ENCODE peak calls at places on chromosomes 12 and 14, in four cellular contexts. P, S, D and Z are unnamed samples.

GRCh38 chr14:99124482-99125104 is 147.4 kb downstream of the BCL11B start:
- DNase-seq in P (no peak), S (no peak), D (peak), Z (no peak)

GRCh38 chr12:83945871-83946270 is 966.7 kb downstream of the SLC6A15 start:
- DNase-seq in P (no peak), S (peak), D (no peak), Z (peak)

GRCh38 chr14:35078082-35078481 is 32.0 kb downstream of the FAM177A1 start:
- DNase-seq in P (no peak), S (no peak), D (no peak), Z (no peak)

GRCh38 chr14:106605548-106606448 is 1079.4 kb downstream of the TMEM121 start:
- DNase-seq in P (no peak), S (no peak), D (no peak), Z (no peak)

GRCh38 chr12:106106129-106106566 is 32.6 kb downstream of the NUAK1 start:
- DNase-seq in P (no peak), S (no peak), D (no peak), Z (no peak)

GRCh38 chr14:101774814-101775213 is 13.3 kb downstream of the PPP2R5C start:
- DNase-seq in P (no peak), S (no peak), D (no peak), Z (no peak)

GRCh38 chr14:85273099-85273677 is 256.8 kb upstream of the FLRT2 start:
- DNase-seq in P (no peak), S (no peak), D (no peak), Z (peak)

GRCh38 chr12:58481811-58482210 is 438.5 kb downstream of the LRIG3 start:
- DNase-seq in P (no peak), S (no peak), D (no peak), Z (no peak)

GRCh38 chr12:80632835-80633234 is 74.6 kb upstream of the MYF6 start:
- DNase-seq in P (no peak), S (peak), D (no peak), Z (no peak)

GRCh38 chr14:23910876-23911210 is 42.7 kb upstream of the DHRS4 start:
- DNase-seq in P (no peak), S (no peak), D (no peak), Z (no peak)

GRCh38 chr14:23915559-23915958 is 38.0 kb upstream of the DHRS4 start:
- DNase-seq in P (no peak), S (no peak), D (no peak), Z (no peak)

GRCh38 chr14:23916038-23916437 is 37.5 kb upstream of the DHRS4 start:
- DNase-seq in P (no peak), S (no peak), D (no peak), Z (no peak)

DNA sequence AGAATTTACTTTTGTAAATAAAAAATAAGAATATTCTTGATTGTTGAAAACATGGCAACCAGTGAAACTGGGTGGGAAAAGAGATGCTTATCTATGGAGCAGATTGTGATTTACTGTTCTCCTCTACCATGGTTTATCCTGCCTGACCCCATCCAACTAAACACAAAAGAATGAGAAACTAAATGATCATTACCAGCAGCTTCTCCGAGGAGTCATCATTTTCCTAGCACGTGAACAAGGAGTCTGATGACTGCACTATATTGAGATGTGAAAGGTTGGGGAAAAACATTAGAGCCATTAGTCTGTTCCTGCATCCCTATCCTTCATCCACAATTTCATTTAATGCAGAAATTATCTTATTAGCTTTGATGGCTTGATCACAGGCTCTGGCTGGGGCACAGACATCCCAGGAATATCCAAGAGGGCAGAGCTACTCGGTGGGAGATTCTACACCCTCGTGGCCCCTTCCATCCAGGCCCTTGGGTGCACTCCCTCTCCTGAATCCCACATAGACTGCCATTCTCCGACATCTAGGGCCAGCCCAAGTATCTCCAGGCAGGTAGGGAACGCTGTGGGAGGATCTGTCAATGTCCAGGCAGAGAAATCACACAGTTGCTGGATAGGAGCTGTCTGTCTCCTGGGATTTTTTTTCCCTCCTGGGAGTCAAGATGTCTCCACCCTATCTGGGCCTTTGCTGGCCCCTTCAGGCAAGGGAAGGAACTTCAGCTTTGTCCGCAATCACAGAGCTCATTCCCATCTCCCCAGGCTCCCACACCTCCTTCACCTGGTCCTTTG is 43.3 kb upstream of the DHRS4 start:
- DNase-seq in P (no peak), S (peak), D (no peak), Z (peak)
- TF ChIP-seq CTCF in P (peak), S (peak), D (peak), Z (peak)

GRCh38 chr12:29382251-29382650 is 1.3 kb upstream of the ERGIC2 start:
- DNase-seq in P (no peak), S (no peak), D (no peak), Z (no peak)
- H3K4me3 ChIP-seq in P (no peak), S (no peak), D (no peak), Z (no peak)

DNA sequence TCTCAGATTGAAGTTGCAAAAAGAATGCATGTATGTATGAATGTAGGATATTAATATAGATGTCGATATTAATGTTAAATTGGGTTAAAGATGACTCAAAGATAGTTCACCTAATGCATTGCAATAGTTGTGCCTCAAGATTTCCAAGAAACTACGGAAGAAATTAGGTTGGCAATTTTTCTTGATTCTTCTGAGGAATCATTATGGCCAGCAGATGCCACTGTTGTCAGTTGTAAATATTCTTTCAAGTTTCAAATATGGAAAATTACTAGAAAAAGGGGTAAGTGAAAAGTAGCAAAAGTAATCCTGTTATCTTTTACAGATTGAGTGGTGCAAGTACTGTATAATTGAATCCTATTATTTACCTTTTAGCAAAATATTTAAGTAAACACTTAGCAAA is 202.1 kb downstream of the ADAMTS20 start:
- DNase-seq in P (no peak), S (peak), D (no peak), Z (peak)
- TF ChIP-seq CTCF in P (peak), S (peak), D (no peak), Z (peak)

DNA sequence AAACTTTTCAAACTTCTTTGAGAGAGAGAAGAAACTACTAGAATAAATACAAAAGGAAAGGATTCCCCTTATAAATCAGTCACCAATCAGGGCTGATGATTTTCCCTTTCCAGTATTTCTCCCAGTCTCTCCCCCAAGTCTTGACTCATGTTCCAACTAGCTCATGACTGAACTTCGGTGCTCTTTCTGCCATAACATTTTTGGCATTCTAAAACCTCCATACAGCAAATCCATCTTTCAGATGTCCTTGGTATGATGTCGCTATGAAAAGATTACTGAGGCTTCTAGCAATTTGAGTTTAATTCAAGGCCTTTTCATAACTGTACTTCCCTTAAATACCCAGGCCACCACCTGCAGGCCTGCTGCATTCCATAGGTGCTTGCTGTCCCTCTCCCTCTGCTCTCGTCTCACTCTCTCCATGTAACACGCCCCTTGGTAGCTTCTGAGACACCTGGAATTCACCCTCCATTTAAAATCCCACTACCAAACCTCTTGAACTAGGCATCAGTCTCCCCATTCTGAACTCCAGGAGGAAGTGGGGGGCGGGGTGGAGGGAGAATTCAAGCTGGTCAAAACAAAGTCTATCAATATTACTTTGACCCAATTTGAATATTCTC is 2.4 kb downstream of the PRKD1 start:
- DNase-seq in P (no peak), S (peak), D (no peak), Z (peak)
- H3K4me3 ChIP-seq in P (no peak), S (peak), D (no peak), Z (no peak)

GRCh38 chr12:85872497-85873091 is 1.5 kb upstream of the NTS start:
- DNase-seq in P (peak), S (peak), D (no peak), Z (peak)

GRCh38 chr12:85865905-85866304 is 8.2 kb upstream of the NTS start:
- DNase-seq in P (no peak), S (peak), D (no peak), Z (peak)

GRCh38 chr12:85866929-85867776 is 6.9 kb upstream of the NTS start:
- DNase-seq in P (peak), S (peak), D (no peak), Z (peak)
- TF ChIP-seq CTCF in P (peak), S (peak), D (peak), Z (peak)

DNA sequence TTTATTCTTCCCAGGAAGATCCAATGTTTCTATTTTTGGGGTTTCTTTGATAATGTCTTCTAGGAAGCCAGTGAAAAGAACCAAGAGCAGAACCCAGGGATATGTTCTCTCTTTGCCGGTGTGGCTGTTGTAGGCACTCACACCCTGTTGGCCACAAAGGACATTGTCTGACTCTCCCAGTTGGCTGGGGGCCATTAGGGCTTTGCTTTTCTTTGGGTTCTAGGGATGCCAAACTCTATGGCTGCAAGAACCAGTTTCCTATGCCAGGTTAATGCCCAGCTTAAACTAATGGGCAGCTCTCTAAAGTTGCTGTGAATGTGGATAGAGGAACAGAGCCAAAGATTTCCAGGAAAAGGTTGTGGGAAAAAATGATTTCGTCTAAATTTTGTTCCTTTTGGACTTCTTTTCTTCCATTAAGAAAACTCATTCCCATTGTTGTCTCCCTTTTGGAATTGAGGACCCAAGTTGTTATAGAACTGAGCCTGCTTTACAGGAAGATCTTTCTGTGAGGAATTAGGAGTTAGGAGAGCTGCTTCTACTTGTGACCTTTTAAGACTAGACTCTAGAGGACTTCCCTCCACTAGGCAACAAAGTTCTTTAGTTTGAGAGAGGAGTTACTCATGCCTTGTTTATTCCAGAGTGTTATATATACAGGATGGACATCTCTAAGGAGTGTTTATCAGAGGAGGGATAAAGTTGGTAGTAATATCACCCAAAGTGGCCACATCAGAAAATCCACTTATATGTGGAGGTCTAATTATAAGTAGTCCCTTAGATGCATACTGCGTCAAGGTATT is 13.1 kb downstream of the COPZ1 start:
- DNase-seq in P (no peak), S (peak), D (no peak), Z (no peak)
- H3K4me3 ChIP-seq in P (no peak), S (no peak), D (no peak), Z (no peak)

DNA sequence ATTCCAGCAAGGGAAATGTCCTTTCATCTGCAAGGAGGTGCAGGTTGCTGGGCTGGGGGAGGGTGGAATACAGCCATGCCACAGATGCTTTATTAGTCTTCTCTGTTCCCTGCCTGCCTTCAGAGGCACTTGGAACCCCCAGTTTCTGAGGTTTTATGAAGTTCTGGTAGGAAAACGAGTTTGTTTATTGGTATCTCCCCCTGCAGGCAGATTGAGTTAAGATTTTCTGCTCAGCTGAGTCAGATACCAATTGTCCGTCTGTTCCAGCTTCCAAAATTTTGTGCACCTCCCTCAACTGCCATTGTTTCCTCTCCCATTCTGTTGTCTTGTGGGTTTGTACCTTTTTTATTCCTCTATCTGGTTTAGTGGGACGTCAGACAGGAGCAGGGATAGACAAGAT is 155.6 kb downstream of the ETV6 start:
- DNase-seq in P (no peak), S (no peak), D (no peak), Z (no peak)
- TF ChIP-seq CTCF in P (peak), S (peak), D (no peak), Z (peak)

GRCh38 chr14:65336191-65336591 is 76.3 kb upstream of the FUT8 start:
- DNase-seq in P (no peak), S (peak), D (no peak), Z (peak)

GRCh38 chr14:65335548-65335947 is 77.0 kb upstream of the FUT8 start:
- DNase-seq in P (no peak), S (no peak), D (no peak), Z (no peak)

GRCh38 chr14:65332141-65332871 is 80.2 kb upstream of the FUT8 start:
- DNase-seq in P (no peak), S (peak), D (no peak), Z (peak)

GRCh38 chr14:65333926-65334687 is 78.4 kb upstream of the FUT8 start:
- DNase-seq in P (no peak), S (peak), D (no peak), Z (peak)

DNA sequence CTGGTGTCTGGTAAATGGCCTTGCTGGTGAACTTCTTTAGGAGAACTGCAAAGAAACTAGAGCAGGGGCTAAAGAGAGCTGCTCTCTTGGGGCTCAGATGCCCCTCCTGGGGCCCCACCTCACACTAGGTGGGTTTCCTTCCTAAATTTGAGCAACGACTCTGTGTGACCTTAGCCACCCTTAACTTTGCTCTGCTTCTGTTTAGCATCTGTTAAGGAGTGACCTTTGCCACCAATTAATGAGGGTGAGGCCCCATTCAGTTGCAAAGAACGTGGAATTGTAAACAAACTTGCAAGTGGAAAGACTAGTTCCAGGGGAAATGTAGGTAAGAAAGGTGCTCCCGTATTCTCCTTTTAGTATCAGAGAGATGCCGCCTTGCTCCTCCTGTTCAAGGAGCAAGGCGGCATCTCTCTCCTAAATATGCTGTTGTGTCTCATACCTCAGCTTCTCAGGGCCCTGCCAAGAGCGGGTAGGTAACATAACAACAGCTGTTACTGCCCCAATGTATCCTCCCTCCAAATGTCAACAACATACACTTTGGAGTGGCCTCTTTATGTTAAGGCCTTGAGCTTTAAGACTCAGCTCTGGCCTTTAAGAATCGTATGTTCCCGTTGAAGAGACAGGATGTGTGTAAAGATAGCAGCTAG is 77.6 kb upstream of the FUT8 start:
- DNase-seq in P (no peak), S (no peak), D (peak), Z (no peak)
- H3K4me3 ChIP-seq in P (no peak), S (no peak), D (no peak), Z (no peak)

DNA sequence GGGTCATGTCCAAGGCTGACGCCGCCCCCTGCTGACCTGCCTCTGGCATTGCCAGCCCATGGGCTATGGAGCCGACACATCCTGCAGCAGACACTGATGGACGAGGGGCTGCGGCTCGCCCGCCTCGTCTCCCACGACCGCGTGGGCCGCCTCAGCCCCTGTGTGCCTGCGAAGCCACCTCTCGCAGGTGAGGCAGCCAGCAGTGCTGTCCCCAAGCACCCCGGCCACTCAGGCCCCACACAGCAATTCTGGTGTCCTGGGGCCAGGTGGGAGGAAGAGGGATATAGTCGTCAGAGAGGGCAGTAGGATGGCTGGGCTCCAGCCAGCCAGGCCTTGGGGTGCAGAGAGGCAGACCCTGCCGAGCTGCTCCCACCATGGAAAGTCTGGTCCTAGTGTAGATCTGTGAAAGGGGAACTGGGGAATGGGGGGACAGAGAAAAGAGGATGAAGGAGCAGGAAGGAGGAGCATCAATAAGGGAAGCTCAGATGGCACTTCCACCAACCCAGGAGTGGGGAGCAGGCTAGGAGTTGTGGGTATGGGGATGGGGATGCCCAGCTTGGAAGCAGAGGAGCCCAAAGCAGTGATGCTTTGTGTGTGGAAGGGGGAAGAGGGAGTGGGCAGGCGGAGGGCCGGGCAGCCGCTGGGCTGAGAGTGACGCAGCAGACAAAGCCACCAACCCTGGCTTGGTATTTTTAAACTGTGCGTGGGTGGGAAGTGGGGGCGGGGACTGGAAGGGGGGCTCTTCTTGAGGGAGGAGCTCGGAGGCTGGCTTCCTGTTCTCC is 4.7 kb downstream of the NAB2 start:
- DNase-seq in P (no peak), S (peak), D (peak), Z (peak)
- TF ChIP-seq CTCF in P (peak), S (peak), D (peak), Z (peak)